ENCODE peak calls at places on chromosomes 2 and 18, in nine cellular contexts. O is suprapubic skin, E is stomach, R is K562, D is sigmoid colon, N is HepG2, T is upper lobe of left lung, M is ovary, Z is tibial nerve. G is an unnamed sample.

GRCh38 chr18:35171315-35171987 is 69.4 kb upstream of the ZNF397 start:
- DNase-seq in D (no peak), T (no peak), N (peak; percentile 86), Z (no peak), R (no peak), M (no peak), E (no peak), O (no peak), G (no peak)

GRCh38 chr2:189013047-189013446 is 38.9 kb downstream of the COL3A1 start:
- DNase-seq in N (no peak), R (no peak), O (no peak), M (no peak), D (no peak), E (no peak), Z (no peak), T (no peak), G (no peak)

GRCh38 chr2:106858810-106859209 is 27.2 kb downstream of the ST6GAL2 start:
- DNase-seq in Z (no peak), D (no peak), M (no peak), T (no peak), O (no peak), E (no peak), N (no peak), R (no peak), G (no peak)

GRCh38 chr2:103788875-103789715 is 1027.3 kb downstream of the TMEM182 start:
- DNase-seq in Z (no peak), N (peak; percentile 4), D (no peak), E (no peak), M (no peak), R (no peak), T (no peak), O (no peak), G (no peak)

GRCh38 chr2:84894758-84895520 is 10.5 kb upstream of the TMSB10 start:
- DNase-seq in E (no peak), T (no peak), R (no peak), D (peak; percentile 59), N (no peak), M (peak; percentile 76), O (no peak), Z (no peak), G (no peak)

GRCh38 chr2:200042102-200042735 is 86.8 kb downstream of the MAIP1 start:
- DNase-seq in N (no peak), O (no peak), Z (no peak), D (no peak), T (no peak), M (no peak), R (no peak), E (no peak), G (no peak)

GRCh38 chr2:126317797-126318431 is 338.0 kb upstream of the GYPC start:
- DNase-seq in R (peak; percentile 19), D (no peak), O (no peak), M (no peak), E (no peak), Z (no peak), N (no peak), T (no peak), G (no peak)

GRCh38 chr2:177171418-177171865 is 41.2 kb upstream of the HNRNPA3 start:
- DNase-seq in E (peak; percentile 69), Z (no peak), N (no peak), O (no peak), R (no peak), D (no peak), T (peak; percentile 46), M (no peak), G (no peak)

GRCh38 chr2:64653174-64654062 is at the start of gene SERTAD2:
- DNase-seq in M (peak; percentile 87), E (peak; percentile 91), O (peak; percentile 91), D (peak; percentile 96), N (peak; percentile 75), T (peak; percentile 92), R (peak; percentile 96), Z (peak; percentile 76), G (peak; percentile 91)
- TF ChIP-seq POLR2A in M (peak; percentile 72), E (no peak), O (peak; percentile 63), D (peak; percentile 76), N (peak; percentile 56), T (no peak), R (peak; percentile 93), Z (no peak), G (peak; percentile 97)

GRCh38 chr2:174573621-174574081 is 24.0 kb downstream of the WIPF1 start:
- DNase-seq in Z (no peak), O (no peak), T (peak; percentile 73), E (no peak), M (no peak), N (no peak), D (no peak), R (no peak), G (no peak)

GRCh38 chr2:174572556-174572955 is 25.0 kb downstream of the WIPF1 start:
- DNase-seq in D (no peak), N (no peak), Z (no peak), O (no peak), T (no peak), R (no peak), E (no peak), M (no peak), G (no peak)

GRCh38 chr2:174575124-174575776 is 22.4 kb downstream of the WIPF1 start:
- DNase-seq in O (no peak), N (no peak), R (no peak), M (no peak), E (no peak), Z (no peak), T (no peak), D (no peak), G (no peak)

GRCh38 chr2:174571669-174572323 is 25.8 kb downstream of the WIPF1 start:
- DNase-seq in R (no peak), E (no peak), Z (no peak), T (no peak), N (no peak), M (no peak), D (no peak), O (no peak), G (no peak)

DNA sequence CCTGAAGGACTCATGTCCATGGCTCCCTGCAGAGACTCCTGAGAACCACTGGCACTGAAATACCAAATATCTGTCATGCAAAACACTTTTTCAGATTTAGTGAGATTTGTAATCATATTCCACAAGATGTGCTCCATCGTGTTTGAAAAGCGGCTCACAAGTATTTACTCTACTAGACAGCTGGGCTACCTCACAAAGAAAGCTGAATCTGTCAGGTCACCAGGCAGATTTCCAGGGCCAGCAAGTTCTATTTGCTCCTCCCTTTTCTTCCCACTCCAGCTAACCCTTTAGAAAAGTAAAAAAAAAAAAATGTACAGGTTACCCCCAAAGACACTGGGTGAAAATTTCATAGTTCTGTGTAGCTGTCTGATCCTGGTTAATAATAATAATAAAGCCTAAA is 22.9 kb downstream of the WIPF1 start:
- DNase-seq in D (peak; percentile 79), R (no peak), M (peak; percentile 66), Z (no peak), O (no peak), E (no peak), N (no peak), T (no peak), G (no peak)
- H3K36me3 ChIP-seq in D (peaks cover 24% of the 10 kb centered on the region), R (no peaks in the 10 kb centered on the region), M (no peaks in the 10 kb centered on the region), Z (peaks cover 67% of the 10 kb centered on the region), O (peaks cover 31% of the 10 kb centered on the region), E (peaks cover 11% of the 10 kb centered on the region), N (no peaks in the 10 kb centered on the region), T (peaks cover 8% of the 10 kb centered on the region), G (peaks cover 8% of the 10 kb centered on the region)

DNA sequence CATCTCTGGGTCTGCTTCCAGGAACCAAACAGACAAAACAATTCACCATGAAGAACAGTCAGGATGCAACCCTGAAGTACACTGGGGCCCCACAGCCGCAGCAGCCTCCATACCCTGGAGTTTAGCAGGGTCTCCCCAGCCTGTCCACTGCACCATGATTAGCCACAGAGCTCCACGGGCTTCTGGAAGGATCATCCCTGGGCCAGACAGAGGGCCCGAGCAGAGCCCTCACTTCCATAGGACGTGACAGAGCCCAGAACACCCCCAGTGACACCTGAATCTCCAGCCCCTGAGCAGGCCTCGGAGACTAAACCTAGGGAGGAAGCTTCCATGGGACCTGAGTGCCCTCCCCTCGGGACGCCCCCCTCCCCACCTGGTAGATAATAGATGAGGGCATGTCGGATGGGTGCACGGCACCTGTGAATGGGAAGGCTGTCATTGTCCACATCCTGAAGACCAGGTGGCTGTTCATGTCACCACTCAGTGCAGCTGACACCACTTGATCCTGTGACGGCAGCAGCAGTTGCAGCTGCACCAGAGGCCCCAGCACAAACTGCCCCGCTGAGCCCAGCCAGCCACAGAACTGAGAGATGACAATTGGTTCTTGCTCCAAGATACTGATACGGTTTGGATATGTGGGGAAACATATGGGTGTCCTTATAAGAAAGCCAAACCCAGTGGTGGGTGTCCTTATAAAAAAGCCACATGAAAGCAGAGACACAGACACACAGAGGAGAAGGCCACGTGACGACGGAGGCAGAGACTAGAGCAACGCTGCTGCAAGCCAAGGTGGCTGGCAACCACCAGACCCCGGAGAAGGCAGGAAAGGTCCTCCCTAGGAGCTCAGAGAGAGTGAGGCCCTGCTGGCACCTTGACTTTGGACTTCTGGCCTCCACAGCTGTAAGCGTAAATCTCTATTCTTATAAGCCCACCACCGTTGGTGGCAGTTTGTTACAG is 23.2 kb downstream of the KIF1A start:
- DNase-seq in N (no peak), R (no peak), Z (no peak), T (no peak), O (no peak), D (peak; percentile 39), E (no peak), M (no peak), G (no peak)
- TF ChIP-seq EP300 in N (no peak), R (no peak), Z (no peak), T (no peak), O (no peak), D (no peak), E (no peak), M (no peak), G (no peak)

GRCh38 chr2:168450171-168450570 is 5.9 kb upstream of the CERS6 start:
- DNase-seq in N (no peak), M (no peak), Z (no peak), R (no peak), E (no peak), T (no peak), D (no peak), O (no peak), G (no peak)

GRCh38 chr2:168448980-168449379 is 7.1 kb upstream of the CERS6 start:
- DNase-seq in E (no peak), O (no peak), N (no peak), M (no peak), D (no peak), R (no peak), T (no peak), Z (no peak), G (no peak)

GRCh38 chr2:168443818-168444217 is 12.3 kb upstream of the CERS6 start:
- DNase-seq in T (no peak), D (no peak), N (no peak), E (no peak), M (no peak), O (no peak), R (no peak), Z (no peak), G (no peak)

GRCh38 chr2:168449419-168449818 is 6.7 kb upstream of the CERS6 start:
- DNase-seq in R (no peak), M (no peak), N (no peak), D (no peak), Z (no peak), E (no peak), O (no peak), T (no peak), G (no peak)

DNA sequence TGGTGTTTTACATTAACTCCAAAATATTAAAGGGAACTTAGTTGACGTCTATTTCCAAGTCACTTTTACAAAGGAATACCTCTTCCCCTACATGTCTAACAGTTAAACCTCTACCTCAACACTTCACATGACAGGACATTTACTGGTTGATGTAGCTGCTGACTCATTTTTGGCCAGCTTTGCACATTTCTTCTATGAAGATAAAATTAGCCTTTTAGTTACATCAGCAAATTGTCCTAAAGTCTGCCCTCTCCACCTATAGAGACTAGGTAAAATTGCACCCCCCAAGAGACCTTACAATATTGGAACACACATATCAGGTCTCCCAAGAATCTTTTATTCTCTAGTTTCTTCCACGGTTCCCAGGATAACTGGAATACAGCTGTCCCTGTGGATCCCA is 10.1 kb upstream of the CERS6 start:
- DNase-seq in Z (no peak), D (no peak), T (no peak), N (no peak), M (no peak), R (no peak), E (no peak), O (no peak), G (no peak)
- TF ChIP-seq POLR2A in Z (no peak), D (no peak), T (no peak), N (no peak), M (no peak), R (no peak), E (no peak), O (no peak), G (no peak)